ENCODE peak calls at places on chromosomes 12 and 14, in nine cellular contexts. S is transverse colon, E is body of pancreas, F is NB4, V is lower leg skin, T is AG09319, R is neural crest cell, G is left lung, C is GM20000. A is an unnamed sample.

GRCh38 chr12:87155616-87156015 is 873.6 kb downstream of the C12orf50 start:
- DNase-seq in E (no peak), R (no peak), C (no peak), G (no peak), S (no peak), V (no peak), T (no peak), F (no peak), A (peak)

GRCh38 chr14:66507181-66507721 is 696 bp upstream of the GPHN start:
- DNase-seq in C (no peak), T (no peak), F (no peak), E (no peak), V (no peak), G (no peak), S (no peak), R (no peak), A (no peak)

GRCh38 chr12:45357547-45358417 is 141.9 kb downstream of the ANO6 start:
- DNase-seq in E (no peak), T (no peak), G (no peak), F (no peak), V (no peak), S (no peak), C (no peak), R (no peak), A (peak)

GRCh38 chr12:75207338-75208083 is 2.1 kb downstream of the KCNC2 start:
- DNase-seq in E (no peak), G (no peak), V (no peak), C (peak), S (no peak), F (no peak), R (no peak), T (no peak), A (no peak)

GRCh38 chr12:78018146-78018910 is 187.6 kb downstream of the NAV3 start:
- DNase-seq in G (no peak), T (no peak), E (no peak), F (no peak), V (no peak), S (no peak), R (no peak), C (no peak), A (no peak)

GRCh38 chr14:96203635-96204034 is 1.0 kb upstream of the BDKRB2 start:
- DNase-seq in V (no peak), R (no peak), S (no peak), F (no peak), G (no peak), E (no peak), C (no peak), T (no peak), A (no peak)

GRCh38 chr12:104280111-104280510 is 23.4 kb upstream of the EID3 start:
- DNase-seq in F (peak), C (no peak), E (no peak), R (no peak), V (no peak), S (no peak), T (no peak), G (no peak), A (no peak)

GRCh38 chr14:20760950-20761349 is 7.3 kb upstream of the EDDM3B start:
- DNase-seq in G (no peak), V (no peak), F (no peak), E (no peak), C (no peak), R (no peak), S (no peak), T (no peak), A (no peak)

GRCh38 chr12:6546016-6546415 is 9.8 kb downstream of the IFFO1 start:
- DNase-seq in R (no peak), E (no peak), V (no peak), G (no peak), F (no peak), C (no peak), S (no peak), T (no peak), A (no peak)

GRCh38 chr12:12718853-12719252 is 1.7 kb downstream of the CDKN1B start:
- DNase-seq in T (peak), S (no peak), R (no peak), C (no peak), F (peak), G (peak), E (no peak), V (no peak), A (peak)

GRCh38 chr12:47740536-47741339 is 15.4 kb upstream of the ENDOU start:
- DNase-seq in T (no peak), C (peak), V (no peak), G (no peak), E (no peak), F (no peak), S (peak), R (no peak), A (no peak)

GRCh38 chr12:88227263-88227662 is 85.2 kb downstream of the TMTC3 start:
- DNase-seq in C (no peak), G (no peak), V (no peak), R (no peak), T (no peak), E (no peak), S (no peak), F (peak), A (no peak)

GRCh38 chr12:119208626-119209061 is 29.9 kb downstream of the HSPB8 start:
- DNase-seq in R (no peak), E (peak), V (peak), C (no peak), S (peak), G (peak), F (no peak), T (peak), A (peak)

GRCh38 chr12:106657499-106657898 is 74.7 kb downstream of the RFX4 start:
- DNase-seq in T (no peak), F (no peak), S (no peak), E (no peak), G (no peak), V (no peak), C (no peak), R (no peak), A (no peak)

GRCh38 chr12:43675048-43675904 is 83.3 kb downstream of the PUS7L start:
- DNase-seq in G (no peak), V (no peak), E (no peak), S (no peak), R (no peak), F (no peak), C (no peak), T (no peak), A (no peak)

DNA sequence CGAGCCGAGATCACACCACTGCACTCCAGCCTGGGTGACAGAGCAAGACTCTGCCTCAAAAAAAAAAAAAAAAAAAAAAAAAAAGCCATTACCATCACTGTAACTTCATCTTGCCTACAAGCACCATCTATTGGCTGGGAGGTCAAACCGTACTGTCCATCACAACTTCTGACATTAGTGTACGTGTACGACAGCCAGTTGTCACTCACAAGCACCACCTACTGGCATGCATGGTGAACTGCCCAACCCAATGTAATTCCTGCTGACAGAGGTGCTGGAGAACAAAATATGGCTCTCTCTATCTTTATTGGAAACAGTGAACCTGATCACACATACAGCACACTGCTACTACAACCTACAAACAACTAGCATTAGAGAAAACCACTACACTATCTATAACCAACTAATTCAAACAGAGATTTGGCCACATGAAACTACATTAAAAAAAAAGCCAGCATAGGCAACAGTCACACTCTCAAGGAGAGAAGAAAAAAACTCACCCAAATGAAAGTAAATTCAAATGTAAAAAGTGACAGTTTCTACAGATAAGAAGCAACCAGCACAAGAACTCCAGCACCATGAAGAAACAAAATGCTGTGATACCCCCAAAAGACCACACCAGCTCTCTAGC is 82.3 kb downstream of the PUS7L start:
- DNase-seq in R (peak), C (peak), G (no peak), F (peak), E (no peak), S (no peak), T (no peak), V (no peak), A (peak)
- TF ChIP-seq CTCF in R (peak), C (peak), G (peak), F (peak), E (peak), S (no peak), T (peak), V (no peak), A (peak)

DNA sequence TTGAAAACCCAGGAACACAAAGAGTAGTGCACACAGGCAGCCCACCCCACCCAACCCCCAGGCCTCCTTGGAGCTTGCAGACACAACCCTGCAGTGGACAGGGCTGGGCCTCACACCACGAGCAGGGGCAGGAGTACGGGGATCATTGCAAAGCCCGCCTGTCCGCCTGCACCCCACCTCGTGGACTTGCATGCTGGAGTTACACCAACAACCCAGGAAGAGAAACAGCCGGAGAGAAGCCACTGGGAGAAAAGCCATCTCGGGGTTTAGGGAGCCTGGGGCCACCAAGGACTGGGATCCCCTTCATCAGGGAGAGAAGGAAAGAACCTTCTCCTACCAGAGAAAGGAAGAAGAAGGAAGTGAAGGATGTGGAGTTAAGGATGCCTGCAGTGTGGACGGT is 8.2 kb downstream of the KRT84 start:
- DNase-seq in G (no peak), R (no peak), E (no peak), C (no peak), S (no peak), F (no peak), T (no peak), V (no peak), A (no peak)
- TF ChIP-seq CTCF in G (no peak), R (no peak), E (no peak), C (no peak), S (no peak), F (no peak), T (no peak), V (no peak), A (no peak)

GRCh38 chr12:17992002-17992656 is 97.9 kb downstream of the RERGL start:
- DNase-seq in R (peak), E (no peak), T (no peak), F (peak), S (no peak), C (peak), G (no peak), V (no peak), A (peak)
- TF ChIP-seq CTCF in R (peak), E (peak), T (peak), F (peak), S (peak), C (peak), G (peak), V (no peak), A (peak)

DNA sequence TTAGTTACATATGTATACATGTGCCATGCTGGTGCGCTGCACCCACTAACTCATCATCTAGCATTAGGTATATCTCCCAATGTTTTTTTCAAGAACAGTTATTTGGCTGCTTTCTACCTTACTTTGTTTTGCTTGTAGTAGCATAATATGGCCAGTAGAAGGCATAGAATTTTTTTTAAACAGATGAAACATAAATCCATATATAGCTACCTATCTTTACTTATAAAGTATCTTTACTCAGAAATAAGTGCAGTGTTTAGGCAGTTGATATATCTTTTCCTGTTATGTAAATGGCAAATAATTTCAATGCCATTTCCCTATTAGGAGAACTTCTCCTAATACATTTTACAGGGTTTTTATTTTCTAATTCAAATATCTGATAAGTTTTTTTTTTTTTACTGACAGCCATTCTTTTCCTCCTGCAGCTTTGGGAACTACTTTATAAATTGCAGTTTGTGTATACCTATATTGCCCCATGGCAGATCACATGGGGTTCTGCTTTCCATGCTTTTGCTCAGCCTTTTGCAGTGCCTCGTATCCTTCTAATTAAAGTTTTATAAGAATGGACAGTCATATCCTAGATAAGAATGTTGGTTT is 143.1 kb downstream of the PCNX1 start:
- DNase-seq in R (no peak), C (no peak), G (no peak), T (no peak), S (no peak), E (no peak), V (no peak), F (peak), A (peak)
- TF ChIP-seq CTCF in R (peak), C (no peak), G (peak), T (peak), S (peak), E (peak), V (no peak), F (peak), A (peak)

DNA sequence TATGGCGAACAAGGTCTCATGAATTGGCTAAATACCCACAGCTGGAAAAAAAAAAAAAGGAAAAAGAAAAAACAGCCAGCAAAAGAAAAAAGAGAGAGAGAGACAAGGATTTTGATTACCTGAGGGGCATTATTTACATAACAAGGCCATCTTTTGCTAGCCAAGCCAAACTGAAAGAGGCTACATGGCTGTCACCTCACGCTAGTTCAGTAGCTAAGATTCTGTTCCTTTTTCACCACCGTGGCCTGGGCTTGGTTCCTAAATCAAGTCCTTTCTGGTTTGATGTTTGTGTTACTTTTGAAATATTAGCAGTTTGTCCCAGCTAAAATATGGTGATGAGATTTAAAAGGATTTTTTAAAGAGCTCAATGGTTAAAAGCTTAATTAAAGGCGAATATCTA is 2.0 kb upstream of the SDS start:
- DNase-seq in E (no peak), G (no peak), V (no peak), S (no peak), T (no peak), R (no peak), F (no peak), C (no peak), A (no peak)
- TF ChIP-seq CTCF in E (no peak), G (no peak), V (no peak), S (no peak), T (no peak), R (no peak), F (no peak), C (no peak), A (no peak)

A was measured in fibroblast of mammary gland.